ENCODE peak calls at places on chromosomes 3 and 15, in six cellular contexts. H is brain microvascular endothelial cell, F is kidney, V is HFF-Myc, S is lower lobe of right lung, A is ovary. R is an unnamed sample.

GRCh38 chr3:194009892-194010533 is 125.9 kb upstream of the HES1 start:
- DNase-seq in H (no peak), F (no peak), V (no peak), S (no peak), A (no peak), R (no peak)

GRCh38 chr15:39641187-39641889 is 60.5 kb downstream of the THBS1 start:
- DNase-seq in H (no peak), F (no peak), V (no peak), S (no peak), A (no peak), R (no peak)

GRCh38 chr3:160754371-160754854 is 1.6 kb upstream of the PPM1L start:
- DNase-seq in H (peak; percentile 32), F (no peak), V (no peak), S (no peak), A (peak; percentile 50), R (peak; percentile 52)

GRCh38 chr15:64070965-64071851 is 22.4 kb downstream of the CIAO2A start:
- DNase-seq in H (peak; percentile 86), F (peak; percentile 61), V (peak; percentile 55), S (no peak), A (peak; percentile 34), R (peak; percentile 87)

GRCh38 chr15:36737430-36737891 is 158.0 kb downstream of the CDIN1 start:
- DNase-seq in H (peak; percentile 25), F (no peak), V (peak; percentile 26), S (no peak), A (no peak), R (peak; percentile 44)

GRCh38 chr15:43285609-43286037 is 18.9 kb upstream of the TGM5 start:
- DNase-seq in H (peak; percentile 75), F (peak; percentile 26), V (peak; percentile 50), S (no peak), A (no peak), R (peak; percentile 77)

GRCh38 chr3:82736696-82737277 is 975.3 kb upstream of the GBE1 start:
- DNase-seq in H (no peak), F (no peak), V (no peak), S (no peak), A (no peak), R (no peak)

GRCh38 chr15:67827561-67828378 is 2.5 kb downstream of the SKOR1 start:
- DNase-seq in H (no peak), F (peak; percentile 62), V (no peak), S (no peak), A (no peak), R (no peak)

GRCh38 chr15:58396181-58396580 is 35.6 kb upstream of the LIPC start:
- DNase-seq in H (peak; percentile 76), F (no peak), V (peak; percentile 9), S (no peak), A (no peak), R (peak; percentile 98)

GRCh38 chr3:116443096-116443793 is 2.0 kb downstream of the LSAMP start:
- DNase-seq in H (no peak), F (no peak), V (no peak), S (no peak), A (no peak), R (peak; percentile 9)

GRCh38 chr3:116444819-116445290 is 432 bp downstream of the LSAMP start:
- DNase-seq in H (no peak), F (peak; percentile 75), V (no peak), S (no peak), A (no peak), R (peak; percentile 22)

GRCh38 chr3:116446037-116446436 is 750 bp upstream of the LSAMP start:
- DNase-seq in H (no peak), F (no peak), V (no peak), S (no peak), A (no peak), R (no peak)

GRCh38 chr3:116444099-116444700 is 1.1 kb downstream of the LSAMP start:
- DNase-seq in H (no peak), F (no peak), V (no peak), S (no peak), A (no peak), R (peak; percentile 12)

GRCh38 chr3:116445291-116445841 is at the start of gene LSAMP:
- DNase-seq in H (no peak), F (peak; percentile 52), V (no peak), S (no peak), A (peak; percentile 17), R (peak; percentile 7)
- TF ChIP-seq CTCF in H (no peak), F (no peak), V (no peak), S (no peak), A (no peak), R (no peak)

DNA sequence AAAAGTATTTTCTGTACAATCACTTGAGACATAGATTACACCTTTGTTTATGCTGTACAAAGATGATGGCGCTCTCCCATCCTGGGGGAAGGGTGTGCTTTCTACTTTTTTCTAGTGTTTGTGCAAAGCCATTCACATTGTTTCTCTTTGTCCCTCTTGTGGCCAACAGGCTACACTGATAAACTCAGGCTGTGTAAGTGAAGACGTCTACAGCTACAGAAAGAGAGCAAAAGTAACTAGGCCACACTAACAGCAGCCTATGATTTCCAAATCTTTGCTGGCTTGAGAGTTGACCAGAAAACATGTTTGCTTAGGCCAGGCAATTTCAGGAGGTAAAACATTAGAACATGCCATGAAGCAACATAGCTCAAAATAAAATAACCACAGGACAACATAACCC is 75.1 kb downstream of the FOXB1 start:
- DNase-seq in H (no peak), F (no peak), V (no peak), S (no peak), A (no peak), R (no peak)
- TF ChIP-seq CTCF in H (peak; percentile 66), F (no peak), V (peak; percentile 18), S (no peak), A (no peak), R (peak; percentile 56)

DNA sequence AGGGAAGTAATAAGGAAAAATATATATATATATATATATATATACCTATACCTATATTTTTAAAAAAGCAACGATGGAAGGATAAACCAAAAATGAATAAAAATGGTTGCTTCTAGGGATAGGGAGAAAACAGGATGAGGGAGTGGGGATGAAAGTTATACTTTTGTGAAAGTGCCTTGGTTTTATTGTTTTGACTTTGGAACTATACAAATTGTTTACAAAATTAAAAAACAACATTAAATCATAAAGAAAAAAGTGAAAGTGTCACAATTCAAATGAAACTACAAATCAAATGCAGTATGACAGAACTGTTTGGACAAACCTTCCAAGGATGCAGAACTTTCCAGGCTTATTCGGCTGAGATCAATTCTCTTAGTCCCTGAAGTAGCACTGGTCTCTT is 54.4 kb downstream of the SLC24A1 start:
- DNase-seq in H (no peak), F (no peak), V (no peak), S (no peak), A (no peak), R (no peak)
- TF ChIP-seq CTCF in H (no peak), F (no peak), V (no peak), S (no peak), A (no peak), R (no peak)

GRCh38 chr3:189652042-189652441 is 20.9 kb downstream of the TP63 start:
- DNase-seq in H (peak; percentile 14), F (no peak), V (no peak), S (no peak), A (no peak), R (no peak)
- TF ChIP-seq CTCF in H (peak; percentile 81), F (peak; percentile 12), V (peak; percentile 69), S (no peak), A (no peak), R (peak; percentile 41)